ENCODE peak calls at places on chromosomes 7 and 10, in six cellular contexts. H is cerebellum; Z is stimulated activated CD4-positive, alpha-beta T cell treated with anti-CD3 and anti-CD28 coated beads, TNF-alpha, amount 100 ng/mL, for 24 hours; N is DMS153; I is NCI-H1417; K is CD4-positive, alpha-beta T cell. W is an unnamed sample.

GRCh38 chr10:70913546-70914240 is 25.3 kb upstream of the PCBD1 start:
- DNase-seq in H (no peak), Z (no peak), N (no peak), I (no peak), K (no peak), W (no peak)

GRCh38 chr7:26531926-26532325 is 240.3 kb downstream of the SNX10 start:
- DNase-seq in H (no peak), Z (no peak), N (no peak), I (peak), K (no peak), W (no peak)

GRCh38 chr7:158432369-158433270 is 155.0 kb downstream of the PTPRN2 start:
- DNase-seq in H (no peak), Z (no peak), N (peak), I (peak), K (no peak), W (no peak)

GRCh38 chr7:133036290-133036689 is 45.6 kb downstream of the CHCHD3 start:
- DNase-seq in H (no peak), Z (no peak), N (no peak), I (no peak), K (no peak), W (no peak)

GRCh38 chr10:48444266-48444665 is 137.8 kb downstream of the MAPK8 start:
- DNase-seq in H (no peak), Z (no peak), N (peak), I (peak), K (no peak), W (no peak)

GRCh38 chr7:618539-619355 is 99.1 kb upstream of the PDGFA start:
- DNase-seq in H (no peak), Z (no peak), N (no peak), I (no peak), K (peak), W (no peak)

GRCh38 chr7:20778063-20778721 is 8.5 kb downstream of the SP8 start:
- DNase-seq in H (peak), Z (no peak), N (peak), I (no peak), K (no peak), W (no peak)

GRCh38 chr7:94274828-94275227 is 119.9 kb upstream of the COL1A2 start:
- DNase-seq in H (no peak), Z (no peak), N (no peak), I (no peak), K (no peak), W (no peak)

GRCh38 chr10:86686972-86687371 is 18.7 kb downstream of the LDB3 start:
- DNase-seq in H (no peak), Z (no peak), N (no peak), I (no peak), K (no peak), W (no peak)

GRCh38 chr10:110410329-110411046 is 87.2 kb upstream of the DUSP5 start:
- DNase-seq in H (no peak), Z (no peak), N (no peak), I (no peak), K (no peak), W (no peak)

GRCh38 chr7:149792220-149792595 is 18.8 kb upstream of the ZNF467 start:
- DNase-seq in H (no peak), Z (no peak), N (no peak), I (no peak), K (no peak), W (no peak)

GRCh38 chr7:26567263-26567662 is 275.6 kb downstream of the SNX10 start:
- DNase-seq in H (no peak), Z (no peak), N (no peak), I (no peak), K (no peak), W (no peak)

GRCh38 chr7:7569113-7569527 is 2.4 kb downstream of the MIOS start:
- DNase-seq in H (no peak), Z (no peak), N (no peak), I (no peak), K (no peak), W (no peak)

GRCh38 chr7:31437466-31437865 is 76.4 kb upstream of the ITPRID1 start:
- DNase-seq in H (no peak), Z (no peak), N (peak), I (peak), K (no peak), W (no peak)

GRCh38 chr7:137538361-137538762 is 194.8 kb upstream of the PTN start:
- DNase-seq in H (no peak), Z (no peak), N (no peak), I (no peak), K (no peak), W (no peak)

GRCh38 chr7:123054357-123055133 is 59.0 kb upstream of the TAS2R16 start:
- DNase-seq in H (no peak), Z (no peak), N (peak), I (peak), K (no peak), W (no peak)

GRCh38 chr10:56895306-56895705 is 534.2 kb upstream of the ZWINT start:
- DNase-seq in H (no peak), Z (no peak), N (no peak), I (no peak), K (no peak), W (no peak)

GRCh38 chr7:75823198-75823910 is 9.7 kb upstream of the CCL24 start:
- DNase-seq in H (no peak), Z (no peak), N (no peak), I (no peak), K (no peak), W (no peak)

GRCh38 chr7:158043461-158044155 is 544.0 kb downstream of the PTPRN2 start:
- DNase-seq in H (no peak), Z (no peak), N (peak), I (peak), K (no peak), W (no peak)

GRCh38 chr10:63726883-63727282 is 205.7 kb downstream of the REEP3 start:
- DNase-seq in H (no peak), Z (no peak), N (no peak), I (no peak), K (no peak), W (no peak)

GRCh38 chr10:1394155-1394912 is 338.1 kb downstream of the WDR37 start:
- DNase-seq in H (no peak), Z (no peak), N (no peak), I (no peak), K (no peak), W (no peak)

GRCh38 chr10:16777473-16778370 is 39.5 kb downstream of the RSU1 start:
- DNase-seq in H (peak), Z (no peak), N (peak), I (peak), K (no peak), W (no peak)